ENCODE peak calls at places on chromosomes 6 and 20, in six cellular contexts. W is activated CD4-positive, alpha-beta T cell treated with anti-CD3 and anti-CD28 coated beads, Interleukin-2, amount 50 U/mL, for 1 hour; T is activated CD4-positive, CD25-positive, alpha-beta regulatory T cell; R is stimulated activated CD4-positive, alpha-beta T cell treated with anti-CD3 and anti-CD28 coated beads, Interleukin-12 subunit alpha, Interleukin-12 subunit beta, amount 100 ng/mL, for 4 hours; B is psoas muscle; A is activated naive CD8-positive, alpha-beta T cell treated with anti-CD3 and anti-CD28 coated beads, Interleukin-2, amount 50 U/mL, for 24 hours. Z is an unnamed sample.

GRCh38 chr20:61434361-61434781 is 182.3 kb downstream of the CDH4 start:
- DNase-seq in W (no peak), T (no peak), R (no peak), B (no peak), A (no peak), Z (no peak)

GRCh38 chr20:57259179-57260021 is 7.0 kb downstream of the BMP7 start:
- DNase-seq in W (no peak), T (no peak), R (no peak), B (no peak), A (no peak), Z (no peak)

GRCh38 chr20:61954276-61955021 is 111.2 kb downstream of the TAF4 start:
- DNase-seq in W (no peak), T (no peak), R (no peak), B (no peak), A (no peak), Z (no peak)

GRCh38 chr6:33633462-33634158 is 12.5 kb downstream of the ITPR3 start:
- DNase-seq in W (peak), T (peak), R (peak), B (peak), A (peak), Z (no peak)

GRCh38 chr6:30681696-30682180 is 4.7 kb downstream of the PPP1R18 start:
- DNase-seq in W (no peak), T (no peak), R (no peak), B (no peak), A (no peak), Z (no peak)

GRCh38 chr20:1369970-1370369 is 22.9 kb downstream of the FKBP1A start:
- DNase-seq in W (no peak), T (no peak), R (no peak), B (no peak), A (no peak), Z (no peak)

GRCh38 chr6:5466459-5466858 is 205.1 kb downstream of the FARS2 start:
- DNase-seq in W (no peak), T (no peak), R (no peak), B (no peak), A (no peak), Z (no peak)

GRCh38 chr6:38631186-38631783 is 8.4 kb downstream of the BTBD9 start:
- DNase-seq in W (no peak), T (no peak), R (no peak), B (no peak), A (no peak), Z (no peak)

GRCh38 chr20:26207237-26207966 is 510.7 kb upstream of the ZNF337 start:
- DNase-seq in W (no peak), T (no peak), R (no peak), B (no peak), A (no peak), Z (no peak)

GRCh38 chr20:18323705-18324104 is 35.4 kb downstream of the ZNF133 start:
- DNase-seq in W (no peak), T (no peak), R (no peak), B (no peak), A (no peak), Z (no peak)